ENCODE peak calls at places on chromosome 17, in six cellular contexts. One of them, this sample, is unnamed.

GRCh38 chr17:73089322-73089721 is 3.2 kb downstream of the SLC39A11 start:
- DNase-seq in HCT116: no peak
- DNase-seq in GM23248: no peak
- DNase-seq in neural progenitor cell: no peak
- DNase-seq in hepatocyte: no peak
- DNase-seq in mammary epithelial cell: no peak
- DNase-seq in this sample: no peak

GRCh38 chr17:40038882-40039513 is 15.2 kb downstream of the MED24 start:
- DNase-seq in HCT116: peak; percentile 37
- DNase-seq in GM23248: peak; percentile 95
- DNase-seq in neural progenitor cell: peak; percentile 67
- DNase-seq in hepatocyte: peak; percentile 80
- DNase-seq in mammary epithelial cell: peak; percentile 38
- DNase-seq in this sample: peak; percentile 68

GRCh38 chr17:32627233-32628008 is 140.6 kb downstream of the CDK5R1 start:
- DNase-seq in HCT116: no peak
- DNase-seq in GM23248: peak; percentile 40
- DNase-seq in neural progenitor cell: peak; percentile 91
- DNase-seq in hepatocyte: peak; percentile 8
- DNase-seq in mammary epithelial cell: no peak
- DNase-seq in this sample: peak; percentile 52

GRCh38 chr17:33778505-33779398 is 476.3 kb upstream of the CCL2 start:
- DNase-seq in HCT116: peak; percentile 15
- DNase-seq in GM23248: peak; percentile 70
- DNase-seq in neural progenitor cell: peak; percentile 65
- DNase-seq in hepatocyte: peak; percentile 66
- DNase-seq in mammary epithelial cell: peak; percentile 8
- DNase-seq in this sample: peak; percentile 35

GRCh38 chr17:5120036-5120435 is 4.2 kb downstream of the USP6 start:
- DNase-seq in HCT116: no peak
- DNase-seq in GM23248: no peak
- DNase-seq in neural progenitor cell: no peak
- DNase-seq in hepatocyte: no peak
- DNase-seq in mammary epithelial cell: no peak
- DNase-seq in this sample: no peak

GRCh38 chr17:44372036-44372435 is 8.4 kb upstream of the FAM171A2 start:
- DNase-seq in HCT116: no peak
- DNase-seq in GM23248: no peak
- DNase-seq in neural progenitor cell: no peak
- DNase-seq in hepatocyte: no peak
- DNase-seq in mammary epithelial cell: no peak
- DNase-seq in this sample: no peak

GRCh38 chr17:63537001-63537400 is 13.3 kb upstream of the DCAF7 start:
- DNase-seq in HCT116: no peak
- DNase-seq in GM23248: no peak
- DNase-seq in neural progenitor cell: no peak
- DNase-seq in hepatocyte: no peak
- DNase-seq in mammary epithelial cell: no peak
- DNase-seq in this sample: no peak

GRCh38 chr17:68953340-68953997 is 1.7 kb downstream of the ABCA8 start:
- DNase-seq in HCT116: no peak
- DNase-seq in GM23248: no peak
- DNase-seq in neural progenitor cell: no peak
- DNase-seq in hepatocyte: no peak
- DNase-seq in mammary epithelial cell: no peak
- DNase-seq in this sample: no peak

GRCh38 chr17:45265823-45266222 is 3.9 kb upstream of the SPATA32 start:
- DNase-seq in HCT116: no peak
- DNase-seq in GM23248: peak; percentile 96
- DNase-seq in neural progenitor cell: no peak
- DNase-seq in hepatocyte: peak; percentile 68
- DNase-seq in mammary epithelial cell: peak; percentile 27
- DNase-seq in this sample: peak; percentile 77

GRCh38 chr17:27802962-27803680 is 2.8 kb upstream of the NOS2 start:
- DNase-seq in HCT116: no peak
- DNase-seq in GM23248: no peak
- DNase-seq in neural progenitor cell: no peak
- DNase-seq in hepatocyte: peak; percentile 47
- DNase-seq in mammary epithelial cell: no peak
- DNase-seq in this sample: no peak

GRCh38 chr17:14784997-14785696 is 480.0 kb downstream of the PMP22 start:
- DNase-seq in HCT116: no peak
- DNase-seq in GM23248: no peak
- DNase-seq in neural progenitor cell: no peak
- DNase-seq in hepatocyte: peak; percentile 39
- DNase-seq in mammary epithelial cell: peak; percentile 40
- DNase-seq in this sample: no peak

GRCh38 chr17:40340880-40341807 is 23.4 kb downstream of the GJD3 start:
- DNase-seq in HCT116: peak; percentile 79
- DNase-seq in GM23248: peak; percentile 92
- DNase-seq in neural progenitor cell: peak; percentile 85
- DNase-seq in hepatocyte: peak; percentile 94
- DNase-seq in mammary epithelial cell: peak; percentile 52
- DNase-seq in this sample: peak; percentile 75

GRCh38 chr17:44198721-44199552 is 747 bp downstream of the ATXN7L3 start:
- DNase-seq in HCT116: no peak
- DNase-seq in GM23248: peak; percentile 76
- DNase-seq in neural progenitor cell: peak; percentile 89
- DNase-seq in hepatocyte: peak; percentile 90
- DNase-seq in mammary epithelial cell: peak; percentile 54
- DNase-seq in this sample: no peak

GRCh38 chr17:42436401-42436800 is 13.3 kb upstream of the CAVIN1 start:
- DNase-seq in HCT116: no peak
- DNase-seq in GM23248: peak; percentile 98
- DNase-seq in neural progenitor cell: no peak
- DNase-seq in hepatocyte: peak; percentile 66
- DNase-seq in mammary epithelial cell: peak; percentile 76
- DNase-seq in this sample: peak; percentile 98

GRCh38 chr17:83062818-83063671 is 16.4 kb upstream of the METRNL start:
- DNase-seq in HCT116: no peak
- DNase-seq in GM23248: no peak
- DNase-seq in neural progenitor cell: no peak
- DNase-seq in hepatocyte: no peak
- DNase-seq in mammary epithelial cell: no peak
- DNase-seq in this sample: no peak

GRCh38 chr17:48610282-48611211 is at the start of gene HOXB7:
- DNase-seq in HCT116: no peak
- DNase-seq in GM23248: peak; percentile 88
- DNase-seq in neural progenitor cell: no peak
- DNase-seq in hepatocyte: peak; percentile 65
- DNase-seq in mammary epithelial cell: no peak
- DNase-seq in this sample: no peak

GRCh38 chr17:28343491-28343932 is 8.0 kb downstream of the TNFAIP1 start:
- DNase-seq in HCT116: no peak
- DNase-seq in GM23248: no peak
- DNase-seq in neural progenitor cell: no peak
- DNase-seq in hepatocyte: no peak
- DNase-seq in mammary epithelial cell: no peak
- DNase-seq in this sample: no peak

GRCh38 chr17:72691601-72692000 is 400.9 kb downstream of the SLC39A11 start:
- DNase-seq in HCT116: no peak
- DNase-seq in GM23248: peak; percentile 84
- DNase-seq in neural progenitor cell: no peak
- DNase-seq in hepatocyte: no peak
- DNase-seq in mammary epithelial cell: peak; percentile 51
- DNase-seq in this sample: peak; percentile 87

GRCh38 chr17:41067281-41067680 is 1.6 kb upstream of the KRTAP2-4 start:
- DNase-seq in HCT116: no peak
- DNase-seq in GM23248: peak; percentile 31
- DNase-seq in neural progenitor cell: no peak
- DNase-seq in hepatocyte: no peak
- DNase-seq in mammary epithelial cell: no peak
- DNase-seq in this sample: no peak

GRCh38 chr17:13362341-13363122 is 239.2 kb downstream of the HS3ST3A1 start:
- DNase-seq in HCT116: no peak
- DNase-seq in GM23248: peak; percentile 94
- DNase-seq in neural progenitor cell: peak; percentile 25
- DNase-seq in hepatocyte: no peak
- DNase-seq in mammary epithelial cell: peak; percentile 35
- DNase-seq in this sample: peak; percentile 80

GRCh38 chr17:79607941-79608728 is 2.7 kb downstream of the RBFOX3 start:
- DNase-seq in HCT116: peak; percentile 12
- DNase-seq in GM23248: peak; percentile 64
- DNase-seq in neural progenitor cell: peak; percentile 88
- DNase-seq in hepatocyte: peak; percentile 84
- DNase-seq in mammary epithelial cell: peak; percentile 15
- DNase-seq in this sample: peak; percentile 2

GRCh38 chr17:74335529-74336062 is 9.6 kb downstream of the KIF19 start:
- DNase-seq in HCT116: no peak
- DNase-seq in GM23248: no peak
- DNase-seq in neural progenitor cell: no peak
- DNase-seq in hepatocyte: no peak
- DNase-seq in mammary epithelial cell: no peak
- DNase-seq in this sample: no peak

GRCh38 chr17:17605747-17606083 is 14.2 kb upstream of the PEMT start:
- DNase-seq in HCT116: no peak
- DNase-seq in GM23248: peak; percentile 86
- DNase-seq in neural progenitor cell: no peak
- DNase-seq in hepatocyte: no peak
- DNase-seq in mammary epithelial cell: no peak
- DNase-seq in this sample: peak; percentile 69

GRCh38 chr17:57164814-57165213 is 79.8 kb downstream of the AKAP1 start:
- DNase-seq in HCT116: no peak
- DNase-seq in GM23248: no peak
- DNase-seq in neural progenitor cell: no peak
- DNase-seq in hepatocyte: no peak
- DNase-seq in mammary epithelial cell: no peak
- DNase-seq in this sample: no peak

GRCh38 chr17:40442392-40443195 is 656 bp upstream of the IGFBP4 start:
- DNase-seq in HCT116: no peak
- DNase-seq in GM23248: peak; percentile 72
- DNase-seq in neural progenitor cell: no peak
- DNase-seq in hepatocyte: no peak
- DNase-seq in mammary epithelial cell: no peak
- DNase-seq in this sample: no peak

GRCh38 chr17:73211745-73212144 is 18.9 kb downstream of the COG1 start:
- DNase-seq in HCT116: no peak
- DNase-seq in GM23248: no peak
- DNase-seq in neural progenitor cell: no peak
- DNase-seq in hepatocyte: no peak
- DNase-seq in mammary epithelial cell: no peak
- DNase-seq in this sample: no peak

GRCh38 chr17:58527949-58528348 is 13.5 kb upstream of the MTMR4 start:
- DNase-seq in HCT116: no peak
- DNase-seq in GM23248: peak; percentile 41
- DNase-seq in neural progenitor cell: no peak
- DNase-seq in hepatocyte: no peak
- DNase-seq in mammary epithelial cell: peak; percentile 49
- DNase-seq in this sample: peak; percentile 77

DNA sequence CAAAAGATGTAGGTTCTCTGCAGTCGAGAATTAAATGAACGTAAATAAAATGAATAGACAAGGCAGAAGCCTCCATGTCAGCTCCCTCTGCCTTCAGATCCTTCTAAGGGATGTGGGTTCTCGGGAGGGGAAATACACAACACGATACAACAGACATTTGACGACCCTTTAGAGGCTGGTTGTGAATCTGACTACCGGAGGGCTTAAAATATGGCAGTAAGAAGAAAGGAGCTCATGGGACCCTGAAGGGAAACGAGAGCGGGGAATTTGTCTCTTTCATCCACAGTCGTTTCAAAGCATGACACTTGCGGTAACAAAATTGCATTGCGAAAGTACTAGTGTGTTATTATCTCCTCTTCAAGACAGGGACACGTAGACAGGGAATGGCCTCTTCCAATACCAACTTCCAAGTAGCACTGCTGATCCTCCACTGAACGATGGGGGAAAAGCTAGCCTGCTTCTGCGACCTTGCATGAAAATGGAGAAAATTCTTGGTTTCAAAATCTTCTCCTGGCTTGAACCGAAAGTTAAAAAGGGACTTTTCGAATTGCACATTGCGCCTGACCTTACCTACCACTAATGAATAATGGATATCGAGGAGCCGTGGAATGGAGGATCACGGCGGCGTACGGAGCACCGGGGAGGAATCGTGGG is 1.2 kb upstream of the TNRC6C start:
- DNase-seq in HCT116: no peak
- DNase-seq in GM23248: peak; percentile 55
- DNase-seq in neural progenitor cell: peak; percentile 33
- DNase-seq in hepatocyte: peak; percentile 20
- DNase-seq in mammary epithelial cell: peak; percentile 19
- DNase-seq in this sample: peak; percentile 13
- TF ChIP-seq EZH2 in HCT116: no peak
- TF ChIP-seq EZH2 in GM23248: no peak
- TF ChIP-seq EZH2 in neural progenitor cell: no peak
- TF ChIP-seq EZH2 in hepatocyte: no peak
- TF ChIP-seq EZH2 in mammary epithelial cell: no peak
- TF ChIP-seq EZH2 in this sample: no peak

DNA sequence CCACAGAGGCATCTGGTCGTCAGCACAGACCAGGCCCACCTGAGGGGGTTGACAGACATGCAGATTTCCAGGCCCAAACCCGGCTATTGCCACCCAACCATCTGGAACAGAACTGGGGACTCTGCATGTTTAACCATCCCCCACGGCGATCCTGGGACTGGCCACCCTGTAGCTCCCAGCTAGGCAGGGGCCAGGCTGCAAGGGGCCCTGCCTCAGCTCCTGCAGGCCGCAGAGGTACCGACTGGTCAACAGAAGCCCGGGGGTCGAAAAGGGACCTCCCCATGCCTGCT is 223.5 kb upstream of the TNRC6C start:
- DNase-seq in HCT116: no peak
- DNase-seq in GM23248: no peak
- DNase-seq in neural progenitor cell: no peak
- DNase-seq in hepatocyte: no peak
- DNase-seq in mammary epithelial cell: no peak
- DNase-seq in this sample: no peak
- TF ChIP-seq EZH2 in HCT116: no peak
- TF ChIP-seq EZH2 in GM23248: no peak
- TF ChIP-seq EZH2 in neural progenitor cell: no peak
- TF ChIP-seq EZH2 in hepatocyte: no peak
- TF ChIP-seq EZH2 in mammary epithelial cell: no peak
- TF ChIP-seq EZH2 in this sample: peak; percentile 28

DNA sequence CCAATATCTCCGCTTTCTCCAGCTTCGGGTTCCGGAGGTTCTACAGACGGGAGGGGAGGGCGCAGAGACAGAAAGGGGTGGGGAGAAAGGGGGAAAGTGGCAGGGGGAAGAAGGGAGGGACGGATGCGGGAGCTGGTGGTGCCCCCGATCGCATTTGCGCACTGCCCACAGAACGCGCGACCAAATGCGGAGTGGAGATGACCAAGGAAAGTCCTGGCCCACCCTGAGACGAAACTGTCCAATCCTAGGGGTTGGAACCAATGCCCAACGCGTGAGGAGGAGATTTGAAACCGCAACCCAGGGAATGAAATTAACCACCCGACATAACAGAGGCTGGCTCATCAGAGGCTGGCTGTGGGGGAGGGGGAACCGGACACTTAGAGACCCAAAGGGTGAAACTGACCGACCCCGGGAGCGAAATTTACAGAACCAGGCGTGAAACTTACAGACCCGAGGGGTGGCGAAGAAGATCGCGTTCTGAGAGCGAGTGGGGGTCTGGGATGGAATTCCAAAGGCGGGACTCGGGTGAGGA is 1.4 kb downstream of the HES7 start:
- DNase-seq in HCT116: no peak
- DNase-seq in GM23248: peak; percentile 72
- DNase-seq in neural progenitor cell: peak; percentile 57
- DNase-seq in hepatocyte: peak; percentile 28
- DNase-seq in mammary epithelial cell: peak; percentile 53
- DNase-seq in this sample: peak; percentile 31
- TF ChIP-seq EZH2 in HCT116: no peak
- TF ChIP-seq EZH2 in GM23248: no peak
- TF ChIP-seq EZH2 in neural progenitor cell: no peak
- TF ChIP-seq EZH2 in hepatocyte: no peak
- TF ChIP-seq EZH2 in mammary epithelial cell: no peak
- TF ChIP-seq EZH2 in this sample: no peak

GRCh38 chr17:2776589-2777241 is 19.5 kb upstream of the RAP1GAP2 start:
- DNase-seq in HCT116: no peak
- DNase-seq in GM23248: peak; percentile 11
- DNase-seq in neural progenitor cell: peak; percentile 85
- DNase-seq in hepatocyte: peak; percentile 65
- DNase-seq in mammary epithelial cell: no peak
- DNase-seq in this sample: no peak
- TF ChIP-seq EZH2 in HCT116: no peak
- TF ChIP-seq EZH2 in GM23248: no peak
- TF ChIP-seq EZH2 in neural progenitor cell: no peak
- TF ChIP-seq EZH2 in hepatocyte: no peak
- TF ChIP-seq EZH2 in mammary epithelial cell: peak; percentile 62
- TF ChIP-seq EZH2 in this sample: peak; percentile 57

This sample was measured in astrocyte.